ENCODE peak calls at places on chromosomes 11 and 22, in four cellular contexts. B is mesenchymal stem cell, D is left lung, Q is thoracic aorta. F is an unnamed sample.

GRCh38 chr11:62575156-62575555 is 1.5 kb upstream of the EEF1G start:
- DNase-seq in B (no peak), Q (no peak), D (no peak), F (no peak)

GRCh38 chr11:83249972-83250593 is 36.1 kb downstream of the CCDC90B start:
- DNase-seq in D (no peak), B (peak; percentile 59), Q (no peak), F (peak; percentile 80)

GRCh38 chr22:38781033-38781432 is 12.9 kb downstream of the DNAL4 start:
- DNase-seq in D (no peak), B (no peak), Q (no peak), F (no peak)

GRCh38 chr11:107293677-107294344 is 163.8 kb downstream of the CWF19L2 start:
- DNase-seq in Q (no peak), D (no peak), B (no peak), F (no peak)

GRCh38 chr11:114131366-114131963 is 72.0 kb downstream of the ZBTB16 start:
- DNase-seq in Q (no peak), B (peak; percentile 61), D (no peak), F (no peak)

GRCh38 chr11:83070044-83070877 is 1.4 kb downstream of the RAB30 start:
- DNase-seq in Q (no peak), B (peak; percentile 57), D (no peak), F (peak; percentile 87)

GRCh38 chr11:2150206-2150847 is 10.7 kb downstream of the INS start:
- DNase-seq in B (peak; percentile 73), D (no peak), Q (no peak), F (peak; percentile 81)

GRCh38 chr11:77213589-77214428 is 85.8 kb downstream of the MYO7A start:
- DNase-seq in B (no peak), D (no peak), Q (no peak), F (no peak)

GRCh38 chr11:111378773-111379499 is at the start of gene POU2AF1:
- DNase-seq in Q (no peak), B (no peak), D (no peak), F (peak; percentile 59)

GRCh38 chr22:32058656-32059280 is 15.7 kb downstream of the SLC5A1 start:
- DNase-seq in Q (no peak), D (no peak), B (peak; percentile 26), F (peak; percentile 67)

DNA sequence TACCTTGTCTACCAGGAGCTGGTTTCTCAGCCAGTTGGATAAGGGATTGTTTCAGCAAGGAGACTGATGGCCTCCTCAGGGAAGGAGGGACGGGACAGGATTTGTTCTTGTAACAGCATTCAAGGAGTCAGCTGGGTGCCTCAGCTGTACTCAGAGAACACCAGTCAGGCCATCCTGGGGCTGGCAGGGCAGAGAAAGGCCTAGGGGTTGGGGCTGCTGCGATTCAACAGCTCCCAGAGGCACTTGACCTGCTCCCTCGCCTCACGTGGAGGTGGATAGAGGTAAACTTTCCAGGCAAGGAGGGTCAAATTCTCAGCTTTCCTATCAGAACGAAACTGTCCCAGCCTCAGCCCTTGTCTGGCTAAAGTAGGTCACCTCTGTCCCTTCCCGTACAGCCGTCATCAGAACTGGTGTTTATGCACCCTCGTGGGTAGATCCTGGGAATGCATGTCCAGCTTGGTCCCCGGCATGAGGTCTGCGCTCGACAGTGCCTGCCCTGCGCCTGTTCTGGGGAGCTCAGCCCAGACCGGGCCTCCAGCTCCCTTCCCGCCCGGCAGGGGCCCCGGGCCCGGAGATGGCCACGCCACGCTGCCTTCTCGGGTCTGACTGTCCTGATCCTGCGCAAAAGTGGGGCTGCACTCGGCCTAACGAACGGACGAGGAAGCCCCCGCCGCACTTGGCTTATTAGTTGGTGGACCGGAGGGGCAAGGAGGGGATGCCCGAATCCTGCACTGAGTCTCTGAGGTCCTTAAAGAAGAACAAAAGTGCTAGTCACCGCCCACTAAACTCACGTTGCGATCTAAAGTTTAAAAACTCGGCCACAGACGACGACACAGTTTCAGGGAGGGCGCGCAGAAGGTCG is 762 bp upstream of the CCDC134 start:
- DNase-seq in D (peak; percentile 40), B (no peak), Q (no peak), F (peak; percentile 28)
- H3K4me1 ChIP-seq in D (peaks cover 26% of the 10 kb centered on the region), B (peaks cover 7% of the 10 kb centered on the region), Q (no peaks in the 10 kb centered on the region), F (peaks cover 25% of the 10 kb centered on the region)

DNA sequence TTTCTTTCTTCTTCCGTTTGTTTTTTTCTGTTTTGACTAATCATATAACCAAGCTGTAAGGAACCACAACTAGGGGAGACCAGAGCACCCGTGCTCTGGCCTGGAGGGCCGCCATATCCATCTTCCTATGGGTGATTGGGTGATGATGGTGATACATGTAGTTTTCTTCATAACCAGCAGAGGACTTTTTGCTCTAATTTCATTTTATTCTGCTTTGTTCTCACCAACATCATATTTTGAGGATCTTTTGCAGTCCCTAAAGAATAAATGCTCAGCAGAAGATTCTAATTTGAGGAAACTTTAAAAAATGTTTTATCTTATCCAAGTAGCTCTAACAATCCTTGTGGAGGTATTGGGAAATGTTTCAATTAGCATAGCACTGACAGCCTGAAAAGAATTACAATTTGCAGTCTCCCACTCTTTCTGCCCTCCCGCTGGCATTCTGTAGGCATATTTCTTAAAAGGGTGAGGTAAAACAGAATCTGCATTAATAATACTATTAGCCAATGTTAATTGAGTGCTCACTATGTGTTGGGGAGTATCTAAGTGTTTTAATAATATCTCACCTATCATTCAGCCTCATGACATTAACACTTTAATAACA is 544.0 kb downstream of the NTM start:
- DNase-seq in D (no peak), Q (no peak), B (no peak), F (peak; percentile 73)
- H3K9me3 ChIP-seq in D (no peaks in the 10 kb centered on the region), Q (no peaks in the 10 kb centered on the region), B (no peaks in the 10 kb centered on the region), F (no peaks in the 10 kb centered on the region)

GRCh38 chr11:13896175-13896989 is 66.1 kb upstream of the SPON1 start:
- DNase-seq in Q (no peak), D (peak; percentile 75), B (no peak), F (no peak)
- H3K4me1 ChIP-seq in Q (no peaks in the 10 kb centered on the region), D (no peaks in the 10 kb centered on the region), B (peaks cover 5% of the 10 kb centered on the region), F (peaks cover 4% of the 10 kb centered on the region)

DNA sequence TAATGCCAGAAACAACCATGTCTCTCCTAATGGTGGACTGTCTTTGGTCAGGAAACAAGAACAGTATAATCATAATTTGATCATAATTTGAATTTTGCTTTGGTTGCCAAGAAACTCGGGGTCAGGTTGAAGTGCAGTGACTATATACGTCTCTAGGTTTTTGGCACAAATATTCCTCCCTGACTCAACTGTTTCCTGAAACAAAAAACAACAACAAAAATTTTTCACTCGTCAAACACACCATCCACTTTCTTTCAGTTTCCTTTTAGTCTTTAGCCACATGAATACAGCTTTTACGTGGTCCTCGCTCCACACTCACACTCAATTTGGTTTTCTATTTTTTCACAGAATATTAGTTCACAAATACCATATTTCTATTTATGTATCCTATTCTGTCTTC is 5.4 kb upstream of the FBLN1 start:
- DNase-seq in B (no peak), D (no peak), Q (no peak), F (no peak)
- H3K9me3 ChIP-seq in B (no peaks in the 10 kb centered on the region), D (no peaks in the 10 kb centered on the region), Q (no peaks in the 10 kb centered on the region), F (no peaks in the 10 kb centered on the region)

GRCh38 chr11:12692238-12693074 is 18.2 kb downstream of the TEAD1 start:
- DNase-seq in Q (peak; percentile 38), B (peak; percentile 97), D (peak; percentile 81), F (peak; percentile 90)

GRCh38 chr11:12689029-12689755 is 15.0 kb downstream of the TEAD1 start:
- DNase-seq in D (no peak), B (no peak), Q (no peak), F (no peak)

GRCh38 chr11:12691473-12691872 is 17.3 kb downstream of the TEAD1 start:
- DNase-seq in B (peak; percentile 88), Q (no peak), D (no peak), F (no peak)

GRCh38 chr11:12693075-12693473 is 18.9 kb downstream of the TEAD1 start:
- DNase-seq in D (no peak), Q (no peak), B (peak; percentile 84), F (no peak)

GRCh38 chr11:12690663-12691062 is 16.4 kb downstream of the TEAD1 start:
- DNase-seq in B (no peak), Q (no peak), D (no peak), F (no peak)
- H3K4me1 ChIP-seq in B (peaks cover 23% of the 10 kb centered on the region), Q (peaks cover 49% of the 10 kb centered on the region), D (peaks cover 45% of the 10 kb centered on the region), F (peaks cover 83% of the 10 kb centered on the region)

GRCh38 chr22:47207387-47207786 is 444.9 kb downstream of the TBC1D22A start:
- DNase-seq in Q (no peak), D (peak; percentile 24), B (no peak), F (no peak)
- H3K9me3 ChIP-seq in Q (no peaks in the 10 kb centered on the region), D (no peaks in the 10 kb centered on the region), B (peaks cover 6% of the 10 kb centered on the region), F (peaks cover 8% of the 10 kb centered on the region)

F was measured in adipocyte.